ENCODE peak calls at places on chromosomes 6 and 20, in nine cellular contexts. V, F, U, Z, O, R, L, C and A are unnamed samples. For H3K4me1 and H3K27me3, the result is how much of the 10 kb centered on the place peaks cover.

GRCh38 chr6:56437171-56437900 is 190.0 kb upstream of the COL21A1 start:
- DNase-seq in V (no peak), F (no peak), U (no peak), Z (no peak), O (no peak), R (no peak), L (no peak), C (peak), A (no peak)

GRCh38 chr6:153069897-153070296 is 61.2 kb downstream of the RGS17 start:
- DNase-seq in V (no peak), F (no peak), U (no peak), Z (no peak), O (no peak), R (no peak), L (no peak), C (no peak), A (no peak)

GRCh38 chr6:33192105-33192646 is at the start of gene COL11A2:
- DNase-seq in V (no peak), F (peak), U (no peak), Z (no peak), O (no peak), R (no peak), L (no peak), C (no peak), A (no peak)

GRCh38 chr6:27862396-27863061 is 49.7 kb downstream of the OR2B2 start:
- DNase-seq in V (no peak), F (no peak), U (no peak), Z (no peak), O (no peak), R (no peak), L (no peak), C (peak), A (no peak)

GRCh38 chr20:61694666-61695065 is 371.0 kb downstream of the TAF4 start:
- DNase-seq in V (no peak), F (no peak), U (no peak), Z (no peak), O (no peak), R (no peak), L (no peak), C (no peak), A (no peak)

GRCh38 chr6:26187981-26188635 is 100.9 kb downstream of the HFE start:
- DNase-seq in V (no peak), F (no peak), U (peak), Z (no peak), O (no peak), R (peak), L (no peak), C (no peak), A (no peak)

GRCh38 chr20:38875170-38875993 is 50.8 kb upstream of the FAM83D start:
- DNase-seq in V (no peak), F (peak), U (no peak), Z (no peak), O (no peak), R (peak), L (no peak), C (no peak), A (no peak)

GRCh38 chr6:116531675-116532570 is 13.6 kb downstream of the TRAPPC3L start:
- DNase-seq in V (peak), F (peak), U (peak), Z (peak), O (peak), R (peak), L (peak), C (peak), A (peak)

GRCh38 chr20:11813106-11813890 is 104.4 kb upstream of the BTBD3 start:
- DNase-seq in V (no peak), F (no peak), U (no peak), Z (no peak), O (no peak), R (no peak), L (no peak), C (no peak), A (no peak)

GRCh38 chr20:38961530-38962043 is 557 bp upstream of the DHX35 start:
- DNase-seq in V (no peak), F (no peak), U (no peak), Z (no peak), O (no peak), R (peak), L (no peak), C (no peak), A (no peak)

GRCh38 chr6:107560657-107561056 is 70.7 kb downstream of the SOBP start:
- DNase-seq in V (no peak), F (no peak), U (peak), Z (no peak), O (no peak), R (peak), L (no peak), C (no peak), A (no peak)

GRCh38 chr20:46010491-46011405 is 2.0 kb downstream of the MMP9 start:
- DNase-seq in V (no peak), F (peak), U (no peak), Z (no peak), O (no peak), R (no peak), L (no peak), C (no peak), A (no peak)
- H3K4me1 ChIP-seq in V (under half), F (under half), U (under half), Z (under half), O (under half), R (under half), L (under half), C (under half), A (under half)

GRCh38 chr6:71642793-71643192 is 243.6 kb upstream of the RIMS1 start:
- DNase-seq in V (no peak), F (no peak), U (no peak), Z (no peak), O (no peak), R (no peak), L (no peak), C (no peak), A (no peak)

GRCh38 chr6:71645299-71645698 is 241.1 kb upstream of the RIMS1 start:
- DNase-seq in V (no peak), F (no peak), U (no peak), Z (no peak), O (no peak), R (no peak), L (no peak), C (no peak), A (no peak)

GRCh38 chr6:71642120-71642519 is 244.2 kb upstream of the RIMS1 start:
- DNase-seq in V (no peak), F (no peak), U (no peak), Z (no peak), O (no peak), R (no peak), L (no peak), C (no peak), A (no peak)
- H3K4me3 ChIP-seq in V (no peak), F (no peak), U (no peak), Z (no peak), O (no peak), R (no peak), L (no peak), C (no peak), A (no peak)

DNA sequence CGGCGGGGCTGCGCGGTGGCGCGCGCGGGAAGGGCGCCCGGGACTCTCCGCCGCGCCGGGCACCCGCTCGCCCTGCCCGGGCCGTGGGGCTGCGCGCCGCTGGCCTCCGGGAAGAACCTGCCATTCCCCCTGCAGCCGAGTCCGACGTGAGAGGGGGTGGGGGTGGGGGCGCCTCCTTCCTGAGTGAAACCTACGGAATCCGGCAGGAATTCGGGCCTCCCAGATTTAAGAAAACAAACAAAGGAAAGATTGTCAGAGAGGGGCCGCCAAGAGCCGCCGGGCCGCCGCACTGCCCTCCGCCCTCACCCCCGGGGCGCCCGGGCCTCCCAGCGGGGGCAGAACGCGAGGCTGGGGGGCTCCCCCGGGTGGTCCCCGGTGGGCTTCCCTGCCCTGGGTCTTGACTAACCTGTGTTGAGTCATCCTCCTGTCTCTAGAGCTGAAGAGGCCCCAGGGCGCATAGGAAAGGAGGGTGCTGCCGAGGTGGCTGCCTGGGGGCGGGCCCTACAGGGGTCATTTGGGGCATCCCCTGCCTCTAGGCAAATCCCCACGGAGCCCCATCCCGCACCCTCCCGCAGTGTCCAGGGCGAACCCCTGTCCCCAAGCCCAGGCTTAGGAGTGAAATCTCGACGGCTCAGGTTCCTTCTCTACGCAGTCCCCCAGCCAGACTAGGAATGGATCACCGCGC is 42.2 kb upstream of the FOXP4 start:
- DNase-seq in V (peak), F (peak), U (peak), Z (no peak), O (no peak), R (no peak), L (no peak), C (peak), A (no peak)
- H3K27me3 ChIP-seq in V (under half), F (under half), U (under half), Z (under half), O (under half), R (half or more), L (half or more), C (under half), A (under half)

DNA sequence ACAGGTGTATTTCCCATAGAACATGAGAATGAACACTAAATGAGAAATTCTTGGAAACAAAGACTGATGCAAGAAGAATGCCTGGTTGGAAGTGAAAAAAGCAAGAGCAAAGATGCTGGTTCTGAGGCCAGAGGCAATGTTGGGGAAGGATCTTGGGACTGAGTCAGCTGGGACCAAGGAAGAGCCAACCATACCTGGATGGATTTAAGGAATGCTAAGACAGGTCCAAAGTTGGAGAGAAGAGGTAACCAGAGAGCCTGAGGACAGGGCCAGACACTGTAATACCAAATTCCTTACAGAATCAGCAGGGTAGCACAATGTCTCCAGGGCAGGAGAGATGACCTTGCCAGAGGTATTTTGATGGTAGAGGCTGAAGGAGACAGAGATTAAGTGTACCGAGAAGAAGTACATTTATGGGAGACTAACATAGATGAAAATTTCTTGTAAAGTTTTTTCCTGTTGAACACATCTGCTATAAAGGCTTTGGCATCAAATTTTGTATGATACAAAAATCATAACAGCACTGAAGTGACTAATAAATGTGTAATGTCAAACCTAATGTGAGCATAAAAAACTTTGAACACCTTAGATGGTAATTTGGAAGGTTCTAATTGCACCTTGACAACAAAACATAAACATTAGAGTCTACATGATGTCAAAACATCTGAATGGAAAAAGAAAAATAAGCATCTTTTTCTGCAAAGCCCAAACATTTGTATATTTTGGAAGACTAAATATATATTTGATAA is 221.7 kb upstream of the MARCKS start:
- DNase-seq in V (no peak), F (no peak), U (no peak), Z (no peak), O (no peak), R (no peak), L (no peak), C (no peak), A (no peak)
- H3K4me1 ChIP-seq in V (under half), F (under half), U (under half), Z (under half), O (under half), R (under half), L (under half), C (under half), A (under half)

DNA sequence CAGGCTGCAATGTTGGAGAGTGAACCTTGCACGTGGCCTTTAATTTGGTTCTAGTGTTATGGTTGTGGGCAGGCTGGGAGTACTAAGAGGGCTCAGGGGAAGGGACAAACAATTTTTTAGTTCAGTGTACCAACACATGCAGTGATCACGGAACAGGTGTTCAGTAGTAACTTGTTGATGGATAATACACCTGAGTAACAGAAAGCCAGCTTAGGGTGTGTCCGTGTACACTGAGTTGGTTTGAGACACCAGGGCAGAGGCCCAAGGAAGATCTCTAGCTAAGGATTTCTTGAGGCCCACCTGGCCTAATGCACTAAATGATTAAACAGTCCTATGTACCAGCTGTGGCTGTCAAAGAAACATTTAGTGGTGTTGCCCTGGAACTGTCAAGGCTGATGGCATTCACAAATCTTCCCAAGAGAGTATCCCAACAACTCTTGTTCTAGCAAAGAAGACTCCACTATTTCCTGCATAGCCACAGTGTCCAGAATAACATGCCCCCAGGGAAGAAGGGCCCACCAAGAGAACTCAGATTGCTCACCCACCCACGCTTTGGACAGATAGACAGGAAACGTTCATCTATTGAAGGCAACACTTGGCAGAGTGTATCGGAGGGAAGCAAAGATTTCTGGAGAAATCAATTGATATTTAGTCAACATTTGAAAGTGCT is 60.0 kb downstream of the CD83 start:
- DNase-seq in V (no peak), F (no peak), U (no peak), Z (no peak), O (no peak), R (no peak), L (no peak), C (no peak), A (no peak)
- H3K4me3 ChIP-seq in V (no peak), F (no peak), U (no peak), Z (no peak), O (no peak), R (no peak), L (no peak), C (no peak), A (no peak)